ENCODE peak calls at places on chromosome 4, in six cellular contexts. One of them, this sample, is unnamed.

GRCh38 chr4:38386654-38387188 is 277.3 kb upstream of the KLF3 start:
- DNase-seq in amygdala: no peak
- DNase-seq in hepatocyte: no peak
- DNase-seq in SK-N-SH: no peak
- DNase-seq in AG04450: no peak
- DNase-seq in GF-D8: no peak
- DNase-seq in this sample: no peak

GRCh38 chr4:165177725-165178666 is 29.4 kb upstream of the KLHL2 start:
- DNase-seq in hepatocyte: no peak
- DNase-seq in GF-D8: no peak
- DNase-seq in AG04450: no peak
- DNase-seq in amygdala: no peak
- DNase-seq in SK-N-SH: no peak
- DNase-seq in this sample: no peak

GRCh38 chr4:154349829-154350228 is 141.8 kb downstream of the DCHS2 start:
- DNase-seq in AG04450: no peak
- DNase-seq in amygdala: no peak
- DNase-seq in hepatocyte: peak
- DNase-seq in SK-N-SH: no peak
- DNase-seq in GF-D8: no peak
- DNase-seq in this sample: no peak

GRCh38 chr4:102554482-102554881 is 53.3 kb downstream of the NFKB1 start:
- DNase-seq in GF-D8: no peak
- DNase-seq in SK-N-SH: no peak
- DNase-seq in amygdala: no peak
- DNase-seq in hepatocyte: no peak
- DNase-seq in AG04450: peak
- DNase-seq in this sample: no peak

GRCh38 chr4:83686166-83686565 is 150.3 kb downstream of the GPAT3 start:
- DNase-seq in AG04450: no peak
- DNase-seq in SK-N-SH: no peak
- DNase-seq in GF-D8: no peak
- DNase-seq in hepatocyte: no peak
- DNase-seq in amygdala: no peak
- DNase-seq in this sample: no peak

GRCh38 chr4:106316773-106317409 is 541 bp downstream of the AIMP1 start:
- DNase-seq in AG04450: no peak
- DNase-seq in hepatocyte: peak
- DNase-seq in SK-N-SH: peak
- DNase-seq in amygdala: no peak
- DNase-seq in GF-D8: no peak
- DNase-seq in this sample: no peak

GRCh38 chr4:89482248-89482647 is 174.6 kb upstream of the GPRIN3 start:
- DNase-seq in hepatocyte: peak
- DNase-seq in amygdala: no peak
- DNase-seq in GF-D8: peak
- DNase-seq in SK-N-SH: peak
- DNase-seq in AG04450: no peak
- DNase-seq in this sample: no peak

GRCh38 chr4:124135409-124135813 is 577.1 kb downstream of the ANKRD50 start:
- DNase-seq in GF-D8: no peak
- DNase-seq in amygdala: no peak
- DNase-seq in AG04450: no peak
- DNase-seq in SK-N-SH: no peak
- DNase-seq in hepatocyte: no peak
- DNase-seq in this sample: no peak

GRCh38 chr4:29970626-29971025 is 749.5 kb upstream of the PCDH7 start:
- DNase-seq in AG04450: no peak
- DNase-seq in SK-N-SH: no peak
- DNase-seq in amygdala: no peak
- DNase-seq in hepatocyte: peak
- DNase-seq in GF-D8: no peak
- DNase-seq in this sample: no peak

GRCh38 chr4:71456841-71457240 is 118.0 kb downstream of the SLC4A4 start:
- DNase-seq in GF-D8: no peak
- DNase-seq in SK-N-SH: no peak
- DNase-seq in amygdala: no peak
- DNase-seq in hepatocyte: peak
- DNase-seq in AG04450: peak
- DNase-seq in this sample: no peak

GRCh38 chr4:168177546-168178149 is 85.3 kb downstream of the ANXA10 start:
- DNase-seq in amygdala: no peak
- DNase-seq in GF-D8: no peak
- DNase-seq in hepatocyte: peak
- DNase-seq in AG04450: no peak
- DNase-seq in SK-N-SH: no peak
- DNase-seq in this sample: no peak

GRCh38 chr4:133320576-133321170 is 171.6 kb downstream of the PCDH10 start:
- DNase-seq in GF-D8: no peak
- DNase-seq in amygdala: no peak
- DNase-seq in hepatocyte: peak
- DNase-seq in AG04450: no peak
- DNase-seq in SK-N-SH: peak
- DNase-seq in this sample: no peak

GRCh38 chr4:61202100-61202637 is 2.0 kb downstream of the ADGRL3 start:
- DNase-seq in amygdala: peak
- DNase-seq in GF-D8: no peak
- DNase-seq in SK-N-SH: peak
- DNase-seq in AG04450: no peak
- DNase-seq in hepatocyte: no peak
- DNase-seq in this sample: peak

GRCh38 chr4:39502034-39502658 is 25.1 kb downstream of the UGDH start:
- DNase-seq in hepatocyte: no peak
- DNase-seq in SK-N-SH: no peak
- DNase-seq in GF-D8: no peak
- DNase-seq in AG04450: peak
- DNase-seq in amygdala: no peak
- DNase-seq in this sample: no peak

GRCh38 chr4:180674629-180675367 is 1568.4 kb upstream of the TENM3 start:
- DNase-seq in amygdala: no peak
- DNase-seq in AG04450: no peak
- DNase-seq in hepatocyte: no peak
- DNase-seq in SK-N-SH: no peak
- DNase-seq in GF-D8: no peak
- DNase-seq in this sample: no peak

GRCh38 chr4:152687974-152688599 is 8.3 kb upstream of the TMEM154 start:
- DNase-seq in hepatocyte: no peak
- DNase-seq in AG04450: no peak
- DNase-seq in GF-D8: no peak
- DNase-seq in SK-N-SH: no peak
- DNase-seq in amygdala: no peak
- DNase-seq in this sample: no peak

GRCh38 chr4:52192697-52193096 is 141.6 kb downstream of the SPATA18 start:
- DNase-seq in GF-D8: no peak
- DNase-seq in SK-N-SH: no peak
- DNase-seq in amygdala: no peak
- DNase-seq in AG04450: no peak
- DNase-seq in hepatocyte: no peak
- DNase-seq in this sample: no peak

GRCh38 chr4:57233391-57233790 is 123.2 kb upstream of the IGFBP7 start:
- DNase-seq in amygdala: no peak
- DNase-seq in SK-N-SH: peak
- DNase-seq in AG04450: peak
- DNase-seq in hepatocyte: peak
- DNase-seq in GF-D8: no peak
- DNase-seq in this sample: no peak

GRCh38 chr4:102627831-102628523 is 126.8 kb downstream of the NFKB1 start:
- DNase-seq in AG04450: peak
- DNase-seq in amygdala: no peak
- DNase-seq in hepatocyte: no peak
- DNase-seq in GF-D8: no peak
- DNase-seq in SK-N-SH: no peak
- DNase-seq in this sample: no peak

GRCh38 chr4:74111990-74112389 is 13.0 kb upstream of the CXCL2 start:
- DNase-seq in SK-N-SH: no peak
- DNase-seq in amygdala: no peak
- DNase-seq in GF-D8: no peak
- DNase-seq in AG04450: no peak
- DNase-seq in hepatocyte: no peak
- DNase-seq in this sample: no peak

GRCh38 chr4:116885579-116885978 is 199.8 kb downstream of the TRAM1L1 start:
- DNase-seq in AG04450: no peak
- DNase-seq in GF-D8: no peak
- DNase-seq in SK-N-SH: peak
- DNase-seq in hepatocyte: no peak
- DNase-seq in amygdala: no peak
- DNase-seq in this sample: no peak

GRCh38 chr4:169063441-169063840 is 53.4 kb upstream of the CBR4 start:
- DNase-seq in hepatocyte: no peak
- DNase-seq in amygdala: no peak
- DNase-seq in AG04450: no peak
- DNase-seq in SK-N-SH: no peak
- DNase-seq in GF-D8: no peak
- DNase-seq in this sample: no peak

GRCh38 chr4:6763330-6763851 is 19.1 kb upstream of the KIAA0232 start:
- DNase-seq in amygdala: no peak
- DNase-seq in hepatocyte: no peak
- DNase-seq in SK-N-SH: no peak
- DNase-seq in AG04450: no peak
- DNase-seq in GF-D8: no peak
- DNase-seq in this sample: no peak

GRCh38 chr4:185847352-185848078 is 35.5 kb upstream of the SORBS2 start:
- DNase-seq in SK-N-SH: peak
- DNase-seq in hepatocyte: peak
- DNase-seq in GF-D8: no peak
- DNase-seq in amygdala: no peak
- DNase-seq in AG04450: no peak
- DNase-seq in this sample: no peak

GRCh38 chr4:115159141-115159540 is 45.7 kb upstream of the NDST4 start:
- DNase-seq in SK-N-SH: no peak
- DNase-seq in hepatocyte: no peak
- DNase-seq in amygdala: no peak
- DNase-seq in AG04450: no peak
- DNase-seq in GF-D8: no peak
- DNase-seq in this sample: no peak

GRCh38 chr4:121272526-121272925 is 108.3 kb downstream of the QRFPR start:
- DNase-seq in amygdala: no peak
- DNase-seq in SK-N-SH: no peak
- DNase-seq in AG04450: peak
- DNase-seq in GF-D8: no peak
- DNase-seq in hepatocyte: peak
- DNase-seq in this sample: no peak